ENCODE peak calls at places on chromosomes 4 and X, in six cellular contexts. X is NAMALWA, N is neural progenitor cell, Z is NCI-H774, H is H7, A is GM12865. Q is an unnamed sample.
A peak's percentile ranks its signal among the peaks of the same experiment; 100 is the strongest.

GRCh38 chr4:79445371-79445781 is 37.3 kb upstream of the GK2 start:
- DNase-seq in X (no peak), N (peak; percentile 80), A (no peak), Z (no peak), H (no peak), Q (peak; percentile 72)

GRCh38 chr4:174669278-174669677 is 147.0 kb upstream of the HPGD start:
- DNase-seq in H (no peak), N (no peak), A (no peak), Z (no peak), X (no peak), Q (no peak)

GRCh38 chr4:180398564-180398963 is 1844.6 kb upstream of the TENM3 start:
- DNase-seq in A (no peak), X (no peak), H (no peak), N (no peak), Z (no peak), Q (no peak)

GRCh38 chr4:88802138-88802537 is 104.5 kb upstream of the NAP1L5 start:
- DNase-seq in Z (no peak), H (no peak), N (no peak), A (no peak), X (no peak), Q (no peak)

GRCh38 chr4:176340871-176341685 is 21.3 kb downstream of the SPCS3 start:
- DNase-seq in H (peak; percentile 17), N (peak; percentile 55), X (peak; percentile 76), A (peak; percentile 61), Z (no peak), Q (peak; percentile 47)

GRCh38 chr4:40301592-40301991 is 33.5 kb upstream of the CHRNA9 start:
- DNase-seq in A (peak; percentile 93), N (no peak), X (peak; percentile 98), H (no peak), Z (no peak), Q (no peak)

GRCh38 chrX:107146670-107147069 is 28.0 kb upstream of the RBM41 start:
- DNase-seq in X (no peak), H (no peak), N (no peak), A (peak; percentile 0), Z (no peak), Q (no peak)

GRCh38 chr4:138761638-138762205 is 253.9 kb upstream of the NOCT start:
- DNase-seq in N (no peak), X (no peak), H (no peak), A (no peak), Z (no peak), Q (no peak)

GRCh38 chrX:71081348-71082148 is 13.4 kb upstream of the SNX12 start:
- DNase-seq in N (no peak), Z (no peak), H (no peak), X (no peak), A (no peak), Q (no peak)

GRCh38 chr4:155974476-155974749 is 20.7 kb upstream of the CTSO start:
- DNase-seq in N (no peak), H (no peak), Z (no peak), X (no peak), A (peak; percentile 84), Q (no peak)

GRCh38 chr4:152851226-152851625 is 71.5 kb downstream of the ARFIP1 start:
- DNase-seq in H (no peak), A (no peak), Z (no peak), N (no peak), X (no peak), Q (no peak)

GRCh38 chr4:80142396-80143304 is 54.7 kb upstream of the PRDM8 start:
- DNase-seq in A (no peak), Z (no peak), H (no peak), X (no peak), N (no peak), Q (no peak)

GRCh38 chr4:2800691-2801596 is 8.1 kb downstream of the SH3BP2 start:
- DNase-seq in X (no peak), Z (no peak), A (peak; percentile 73), H (peak; percentile 95), N (peak; percentile 66), Q (peak; percentile 85)

GRCh38 chrX:7127058-7127457 is 20.5 kb upstream of the STS start:
- DNase-seq in X (no peak), N (no peak), H (no peak), A (no peak), Z (no peak), Q (no peak)

Q was measured in ELF-1.